ENCODE peak calls at places on chromosomes 16 and 17, in ten cellular contexts. One of them, this sample, is unnamed.

GRCh38 chr17:41992576-41992975 is 24.7 kb downstream of the DNAJC7 start:
- DNase-seq in anterior cingulate cortex: peak
- DNase-seq in stimulated activated naive CD4-positive, alpha-beta T cell treated with Interleukin-2 at 50 U/mL for 16 hours: no peak
- DNase-seq in NB4: no peak
- DNase-seq in ACHN: no peak
- DNase-seq in hepatocyte: no peak
- DNase-seq in uterus: no peak
- DNase-seq in dorsolateral prefrontal cortex: peak
- DNase-seq in skeletal muscle cell: no peak
- DNase-seq in HuH-7: no peak
- DNase-seq in this sample: peak

GRCh38 chr16:17258848-17259713 is 211.7 kb downstream of the XYLT1 start:
- DNase-seq in hepatocyte: no peak
- DNase-seq in NB4: peak
- DNase-seq in stimulated activated naive CD4-positive, alpha-beta T cell treated with Interleukin-2 at 50 U/mL for 16 hours: no peak
- DNase-seq in uterus: no peak
- DNase-seq in skeletal muscle cell: no peak
- DNase-seq in dorsolateral prefrontal cortex: no peak
- DNase-seq in anterior cingulate cortex: no peak
- DNase-seq in ACHN: no peak
- DNase-seq in HuH-7: no peak
- DNase-seq in this sample: no peak

GRCh38 chr17:57447357-57448019 is 191.2 kb downstream of the MSI2 start:
- DNase-seq in hepatocyte: no peak
- DNase-seq in anterior cingulate cortex: no peak
- DNase-seq in dorsolateral prefrontal cortex: no peak
- DNase-seq in NB4: no peak
- DNase-seq in ACHN: no peak
- DNase-seq in HuH-7: no peak
- DNase-seq in skeletal muscle cell: no peak
- DNase-seq in uterus: no peak
- DNase-seq in stimulated activated naive CD4-positive, alpha-beta T cell treated with Interleukin-2 at 50 U/mL for 16 hours: no peak
- DNase-seq in this sample: no peak

GRCh38 chr16:50265260-50265659 is 1.1 kb upstream of the ADCY7 start:
- DNase-seq in anterior cingulate cortex: no peak
- DNase-seq in HuH-7: peak
- DNase-seq in dorsolateral prefrontal cortex: no peak
- DNase-seq in NB4: peak
- DNase-seq in uterus: no peak
- DNase-seq in skeletal muscle cell: no peak
- DNase-seq in hepatocyte: peak
- DNase-seq in stimulated activated naive CD4-positive, alpha-beta T cell treated with Interleukin-2 at 50 U/mL for 16 hours: peak
- DNase-seq in ACHN: peak
- DNase-seq in this sample: no peak

GRCh38 chr16:79997257-79997656 is 396.7 kb upstream of the MAF start:
- DNase-seq in NB4: peak
- DNase-seq in ACHN: peak
- DNase-seq in uterus: no peak
- DNase-seq in hepatocyte: no peak
- DNase-seq in dorsolateral prefrontal cortex: no peak
- DNase-seq in HuH-7: peak
- DNase-seq in skeletal muscle cell: no peak
- DNase-seq in anterior cingulate cortex: no peak
- DNase-seq in stimulated activated naive CD4-positive, alpha-beta T cell treated with Interleukin-2 at 50 U/mL for 16 hours: no peak
- DNase-seq in this sample: no peak

GRCh38 chr16:10761388-10761787 is 17.7 kb downstream of the NUBP1 start:
- DNase-seq in dorsolateral prefrontal cortex: no peak
- DNase-seq in stimulated activated naive CD4-positive, alpha-beta T cell treated with Interleukin-2 at 50 U/mL for 16 hours: no peak
- DNase-seq in skeletal muscle cell: no peak
- DNase-seq in uterus: no peak
- DNase-seq in hepatocyte: no peak
- DNase-seq in anterior cingulate cortex: no peak
- DNase-seq in ACHN: no peak
- DNase-seq in HuH-7: no peak
- DNase-seq in NB4: no peak
- DNase-seq in this sample: no peak

GRCh38 chr16:57941016-57941656 is 29.8 kb downstream of the CNGB1 start:
- DNase-seq in skeletal muscle cell: peak
- DNase-seq in anterior cingulate cortex: peak
- DNase-seq in HuH-7: no peak
- DNase-seq in stimulated activated naive CD4-positive, alpha-beta T cell treated with Interleukin-2 at 50 U/mL for 16 hours: no peak
- DNase-seq in dorsolateral prefrontal cortex: peak
- DNase-seq in uterus: no peak
- DNase-seq in ACHN: peak
- DNase-seq in hepatocyte: no peak
- DNase-seq in NB4: no peak
- DNase-seq in this sample: no peak

GRCh38 chr16:78278047-78278446 is 178.6 kb downstream of the WWOX start:
- DNase-seq in uterus: no peak
- DNase-seq in hepatocyte: no peak
- DNase-seq in HuH-7: no peak
- DNase-seq in stimulated activated naive CD4-positive, alpha-beta T cell treated with Interleukin-2 at 50 U/mL for 16 hours: no peak
- DNase-seq in anterior cingulate cortex: no peak
- DNase-seq in ACHN: no peak
- DNase-seq in dorsolateral prefrontal cortex: no peak
- DNase-seq in NB4: no peak
- DNase-seq in skeletal muscle cell: no peak
- DNase-seq in this sample: no peak

GRCh38 chr17:36755586-36755985 is 154.2 kb downstream of the MRM1 start:
- DNase-seq in HuH-7: peak
- DNase-seq in hepatocyte: peak
- DNase-seq in dorsolateral prefrontal cortex: no peak
- DNase-seq in anterior cingulate cortex: no peak
- DNase-seq in skeletal muscle cell: no peak
- DNase-seq in NB4: peak
- DNase-seq in uterus: no peak
- DNase-seq in ACHN: peak
- DNase-seq in stimulated activated naive CD4-positive, alpha-beta T cell treated with Interleukin-2 at 50 U/mL for 16 hours: peak
- DNase-seq in this sample: no peak

GRCh38 chr17:30091771-30092170 is 24.8 kb upstream of the NSRP1 start:
- DNase-seq in anterior cingulate cortex: no peak
- DNase-seq in dorsolateral prefrontal cortex: no peak
- DNase-seq in NB4: no peak
- DNase-seq in hepatocyte: no peak
- DNase-seq in uterus: no peak
- DNase-seq in skeletal muscle cell: peak
- DNase-seq in stimulated activated naive CD4-positive, alpha-beta T cell treated with Interleukin-2 at 50 U/mL for 16 hours: no peak
- DNase-seq in HuH-7: no peak
- DNase-seq in ACHN: peak
- DNase-seq in this sample: no peak

GRCh38 chr16:4431023-4431422 is 5.4 kb downstream of the DNAJA3 start:
- DNase-seq in uterus: no peak
- DNase-seq in NB4: no peak
- DNase-seq in ACHN: no peak
- DNase-seq in HuH-7: no peak
- DNase-seq in hepatocyte: no peak
- DNase-seq in dorsolateral prefrontal cortex: no peak
- DNase-seq in anterior cingulate cortex: no peak
- DNase-seq in skeletal muscle cell: no peak
- DNase-seq in stimulated activated naive CD4-positive, alpha-beta T cell treated with Interleukin-2 at 50 U/mL for 16 hours: no peak
- DNase-seq in this sample: no peak

GRCh38 chr17:1267471-1267947 is 2.7 kb upstream of the BHLHA9 start:
- DNase-seq in hepatocyte: no peak
- DNase-seq in HuH-7: no peak
- DNase-seq in stimulated activated naive CD4-positive, alpha-beta T cell treated with Interleukin-2 at 50 U/mL for 16 hours: no peak
- DNase-seq in anterior cingulate cortex: no peak
- DNase-seq in skeletal muscle cell: no peak
- DNase-seq in dorsolateral prefrontal cortex: no peak
- DNase-seq in uterus: peak
- DNase-seq in NB4: no peak
- DNase-seq in ACHN: peak
- DNase-seq in this sample: no peak